ENCODE peak calls at places on chromosomes 13 and 19, in eight cellular contexts. G is AG09309, L is neural progenitor cell, J is AG04450, D is colonic mucosa, B is OCI-LY7, W is fibroblast of lung, M is body of pancreas. A is an unnamed sample.

GRCh38 chr13:50104493-50104892 is 89.2 kb downstream of the KCNRG start:
- DNase-seq in W (no peak), B (no peak), M (no peak), D (no peak), L (no peak), G (no peak), J (no peak), A (no peak)

GRCh38 chr19:35901854-35902661 is at the start of gene HCST:
- DNase-seq in L (no peak), G (no peak), B (peak; percentile 77), W (no peak), J (no peak), M (no peak), D (no peak), A (no peak)

GRCh38 chr19:39160523-39160861 is 34.9 kb downstream of the PAK4 start:
- DNase-seq in M (no peak), J (peak; percentile 41), D (no peak), B (no peak), G (peak; percentile 14), W (peak; percentile 73), L (no peak), A (peak; percentile 98)

GRCh38 chr19:52991021-52991420 is 22.7 kb upstream of the ERVV-1 start:
- DNase-seq in W (no peak), J (no peak), G (no peak), D (no peak), M (no peak), L (no peak), B (no peak), A (no peak)

GRCh38 chr13:111066544-111066943 is 48.6 kb upstream of the ARHGEF7 start:
- DNase-seq in D (no peak), L (no peak), G (no peak), M (no peak), W (no peak), J (no peak), B (no peak), A (no peak)

GRCh38 chr19:49850487-49851342 is at the start of gene PTOV1:
- DNase-seq in L (peak; percentile 96), M (peak; percentile 94), G (peak; percentile 56), J (peak; percentile 71), B (peak; percentile 97), W (peak; percentile 92), D (peak; percentile 92), A (peak; percentile 81)

GRCh38 chr19:4613258-4613751 is 26.0 kb upstream of the TNFAIP8L1 start:
- DNase-seq in L (no peak), J (no peak), W (no peak), M (no peak), G (no peak), B (no peak), D (no peak), A (no peak)

GRCh38 chr13:107202371-107203023 is 634.6 kb upstream of the ARGLU1 start:
- DNase-seq in M (no peak), W (peak; percentile 56), L (no peak), D (no peak), J (no peak), B (no peak), G (no peak), A (no peak)

GRCh38 chr19:27887946-27888345 is 1325.0 kb downstream of the UQCRFS1 start:
- DNase-seq in J (no peak), M (no peak), L (no peak), G (no peak), B (no peak), W (no peak), D (no peak), A (no peak)

GRCh38 chr13:40433577-40433976 is 232.9 kb downstream of the FOXO1 start:
- DNase-seq in J (no peak), D (no peak), G (no peak), B (peak; percentile 86), M (no peak), L (no peak), W (no peak), A (no peak)

GRCh38 chr19:29247912-29248311 is 35.0 kb upstream of the UQCRFS1 start:
- DNase-seq in J (no peak), W (no peak), M (no peak), D (no peak), B (no peak), L (no peak), G (no peak), A (no peak)

GRCh38 chr13:29081036-29081435 is 260.9 kb downstream of the MTUS2 start:
- DNase-seq in D (no peak), L (no peak), J (no peak), W (no peak), G (no peak), B (peak; percentile 71), M (no peak), A (peak; percentile 2)

GRCh38 chr19:15563325-15563794 is 51.7 kb upstream of the CYP4F8 start:
- DNase-seq in M (peak; percentile 26), W (no peak), J (no peak), G (no peak), D (peak; percentile 67), L (no peak), B (no peak), A (peak; percentile 31)

GRCh38 chr19:888615-889385 is 4.2 kb downstream of the MED16 start:
- DNase-seq in W (no peak), L (no peak), D (no peak), J (no peak), G (no peak), M (no peak), B (no peak), A (no peak)

GRCh38 chr19:17560205-17560595 is 4.8 kb downstream of the COLGALT1 start:
- DNase-seq in G (peak; percentile 87), J (peak; percentile 59), W (peak; percentile 93), B (no peak), L (no peak), D (no peak), M (no peak), A (no peak)

GRCh38 chr19:3760871-3761361 is 576 bp downstream of the APBA3 start:
- DNase-seq in L (no peak), G (no peak), W (peak; percentile 5), D (peak; percentile 23), B (peak; percentile 2), M (no peak), J (no peak), A (no peak)

DNA sequence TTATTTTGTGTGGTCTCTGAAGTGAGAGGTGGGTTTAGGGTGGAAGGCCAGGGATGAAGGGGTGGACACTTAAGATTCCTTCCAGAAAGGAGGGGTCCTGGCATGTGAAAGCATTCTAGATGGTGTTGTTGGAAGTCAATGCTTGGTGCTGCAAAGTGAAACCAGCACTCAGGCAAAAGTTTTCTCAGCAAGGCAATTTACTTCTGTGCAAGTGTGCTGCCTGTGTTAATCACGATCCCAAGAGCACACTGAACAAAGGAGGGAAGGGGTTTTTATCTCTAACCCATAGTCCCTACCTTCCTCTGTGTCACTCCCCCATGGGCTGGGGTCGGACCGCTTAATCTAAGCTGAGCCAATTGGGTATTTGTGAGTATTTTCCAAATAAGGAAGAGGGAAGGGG is 1.3 kb downstream of the ZNF134 start:
- DNase-seq in M (no peak), J (no peak), G (no peak), W (no peak), D (no peak), B (peak; percentile 24), L (no peak), A (no peak)
- H3K4me3 ChIP-seq in M (no peak overlapping the region), J (peak overlapping the region; percentile 97), G (peak overlapping the region; percentile 96), W (peak overlapping the region; percentile 81), D (no peak overlapping the region), B (peak overlapping the region; percentile 98), L (peak overlapping the region; percentile 94), A (peak overlapping the region; percentile 89)

DNA sequence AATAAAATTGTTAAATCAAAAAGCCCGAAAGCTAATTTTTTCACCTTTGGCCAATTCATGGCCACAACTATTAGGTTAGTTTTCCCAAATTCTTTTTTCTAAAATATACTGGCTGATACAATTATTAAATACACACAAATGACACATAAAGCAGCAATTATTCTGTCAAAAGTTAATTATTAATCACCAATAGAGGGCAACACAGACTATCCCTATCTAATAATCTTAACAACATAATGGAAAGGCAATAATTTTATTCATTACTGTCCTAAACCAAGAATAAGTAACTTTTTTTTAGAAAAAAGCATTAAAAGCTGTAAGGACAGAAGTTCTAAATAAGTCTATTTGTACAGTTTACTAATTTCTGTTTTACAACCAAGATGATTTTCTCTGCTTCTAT is 51.7 kb downstream of the KATNAL1 start:
- DNase-seq in J (no peak), M (no peak), B (no peak), D (no peak), G (no peak), W (peak; percentile 33), L (no peak), A (no peak)
- TF ChIP-seq CTCF in J (no peak), M (peak; percentile 16), B (peak; percentile 73), D (no peak), G (no peak), W (no peak), L (no peak), A (peak; percentile 32)

DNA sequence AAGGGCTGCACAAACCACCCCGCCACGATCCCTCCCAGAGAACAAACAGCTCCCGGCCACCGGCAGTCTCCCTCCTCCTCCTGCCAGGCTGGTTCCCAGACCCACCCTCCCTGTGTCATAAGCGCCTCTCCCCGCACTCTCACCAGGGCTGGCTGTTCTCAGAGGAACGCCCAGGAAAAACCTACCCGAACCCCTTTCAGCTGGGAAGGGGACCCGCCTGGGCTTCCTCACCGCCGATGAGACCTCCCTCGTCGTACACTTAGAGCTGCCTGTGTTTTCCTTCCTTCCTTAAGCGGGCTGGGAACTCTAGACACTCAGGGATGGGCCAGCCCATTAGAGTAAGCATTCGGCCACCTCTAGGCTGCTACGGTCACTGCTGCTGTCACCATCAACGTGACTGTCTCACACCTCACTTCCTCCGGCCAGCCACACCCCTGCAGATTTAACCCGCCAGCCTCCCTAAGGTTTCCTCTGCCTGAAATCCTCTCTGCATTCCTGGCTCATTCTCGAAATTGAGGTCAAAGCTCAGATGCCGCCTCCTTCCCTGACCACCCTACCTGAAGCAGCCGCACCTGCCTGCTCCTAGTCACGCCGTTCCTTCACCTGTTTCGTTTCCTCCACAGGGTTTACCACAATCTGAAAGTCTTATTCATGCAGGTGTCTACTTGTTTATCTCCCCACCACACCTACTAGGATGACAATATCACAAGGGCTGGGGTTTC is 6.3 kb upstream of the RDH13 start:
- DNase-seq in L (peak; percentile 61), B (no peak), W (peak; percentile 29), D (peak; percentile 86), M (peak; percentile 47), J (no peak), G (no peak), A (no peak)
- H3K4me3 ChIP-seq in L (peak overlapping the region; percentile 28), B (no peak overlapping the region), W (no peak overlapping the region), D (peak overlapping the region; percentile 16), M (no peak overlapping the region), J (no peak overlapping the region), G (no peak overlapping the region), A (peak overlapping the region; percentile 45)

DNA sequence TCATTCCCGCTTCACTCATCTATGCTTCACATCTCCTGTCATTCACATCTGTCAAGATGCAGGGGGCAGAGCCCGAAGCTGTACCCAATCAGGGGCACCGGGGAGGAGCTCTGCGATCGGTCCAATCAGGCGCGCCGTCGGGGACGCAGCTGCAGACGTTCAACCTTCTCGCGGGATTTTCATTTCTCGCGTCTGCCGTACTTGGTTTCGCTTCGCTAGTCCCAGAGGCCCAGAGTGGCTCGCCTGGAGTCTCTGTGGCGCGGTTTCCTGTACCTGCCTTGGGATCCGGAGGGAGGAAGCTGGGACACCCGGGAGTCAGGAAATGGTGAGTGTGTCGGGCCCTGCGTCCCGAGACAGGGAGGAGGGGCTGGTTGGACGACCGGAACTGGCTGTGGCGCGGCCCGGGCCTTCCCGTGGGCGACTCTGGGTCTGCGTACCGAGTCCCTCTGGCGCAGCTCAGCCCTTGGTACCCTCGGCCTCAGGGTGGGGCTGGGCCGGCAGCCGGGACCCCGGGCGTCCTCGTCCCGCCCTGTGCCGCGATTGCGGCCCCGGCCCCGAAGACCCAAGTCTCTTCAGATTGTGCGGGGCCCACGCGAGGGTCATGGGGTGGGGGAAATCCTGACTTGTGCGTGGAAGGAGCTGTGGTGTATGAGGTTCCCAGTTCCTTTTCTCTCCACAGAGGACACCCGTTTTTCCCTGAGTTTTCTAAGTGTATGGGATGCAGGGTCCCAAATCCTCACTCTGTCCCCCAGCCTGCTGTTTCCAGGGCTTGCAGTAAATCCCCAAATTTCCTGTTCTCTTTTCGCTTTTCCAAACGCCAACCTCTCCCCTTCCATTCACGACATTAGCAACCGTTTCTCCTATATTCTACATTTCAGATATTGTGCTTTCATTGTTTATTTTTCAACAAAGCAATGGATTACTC is at the start of gene ZNF136:
- DNase-seq in G (peak; percentile 83), L (peak; percentile 97), D (peak; percentile 97), J (peak; percentile 80), M (peak; percentile 92), B (peak; percentile 97), W (peak; percentile 95), A (peak; percentile 83)
- TF ChIP-seq CTCF in G (no peak), L (no peak), D (no peak), J (no peak), M (no peak), B (no peak), W (no peak), A (no peak)